ENCODE peak calls at places on chromosomes 12 and 14, in six cellular contexts. Y is CD8-positive, alpha-beta memory T cell; D is lower lobe of right lung; G is lung; A is IMR-90; J is spleen. R is an unnamed sample.

GRCh38 chr14:38405851-38406630 is 150.1 kb upstream of the CLEC14A start:
- DNase-seq in Y (no peak), D (no peak), G (no peak), A (peak; percentile 66), J (no peak), R (no peak)

GRCh38 chr12:49200882-49201594 is 12.2 kb upstream of the TUBA1A start:
- DNase-seq in Y (no peak), D (no peak), G (no peak), A (peak; percentile 89), J (no peak), R (no peak)

GRCh38 chr12:48002179-48002601 is 2.1 kb downstream of the COL2A1 start:
- DNase-seq in Y (no peak), D (no peak), G (no peak), A (no peak), J (no peak), R (no peak)

GRCh38 chr14:95471526-95472304 is 44.7 kb downstream of the SYNE3 start:
- DNase-seq in Y (no peak), D (no peak), G (no peak), A (no peak), J (no peak), R (no peak)

GRCh38 chr14:69845787-69846186 is 33.4 kb upstream of the SMOC1 start:
- DNase-seq in Y (no peak), D (no peak), G (no peak), A (peak; percentile 4), J (no peak), R (no peak)

GRCh38 chr12:51926064-51926632 is 18.8 kb downstream of the ACVRL1 start:
- DNase-seq in Y (no peak), D (no peak), G (no peak), A (no peak), J (no peak), R (no peak)

GRCh38 chr14:21520718-21521117 is 5.4 kb downstream of the SALL2 start:
- DNase-seq in Y (no peak), D (no peak), G (no peak), A (no peak), J (no peak), R (no peak)

GRCh38 chr12:124915249-124916236 is 1.1 kb upstream of the UBC start:
- DNase-seq in Y (no peak), D (peak; percentile 74), G (peak; percentile 60), A (peak; percentile 21), J (no peak), R (no peak)

GRCh38 chr12:119592232-119592631 is 1.3 kb upstream of the TMEM233 start:
- DNase-seq in Y (no peak), D (no peak), G (no peak), A (no peak), J (no peak), R (no peak)

GRCh38 chr12:110613771-110614684 is at the start of gene TCTN1:
- DNase-seq in Y (peak; percentile 97), D (peak; percentile 98), G (peak; percentile 97), A (peak; percentile 91), J (peak; percentile 100), R (peak; percentile 97)
- H3K27ac ChIP-seq in Y (peak within 1 kb of the TSS; percentile 83), D (peak within 1 kb of the TSS; percentile 77), G (peak within 1 kb of the TSS; percentile 87), A (peak within 1 kb of the TSS; percentile 56), J (peak within 1 kb of the TSS; percentile 88), R (peak within 1 kb of the TSS; percentile 67)

DNA sequence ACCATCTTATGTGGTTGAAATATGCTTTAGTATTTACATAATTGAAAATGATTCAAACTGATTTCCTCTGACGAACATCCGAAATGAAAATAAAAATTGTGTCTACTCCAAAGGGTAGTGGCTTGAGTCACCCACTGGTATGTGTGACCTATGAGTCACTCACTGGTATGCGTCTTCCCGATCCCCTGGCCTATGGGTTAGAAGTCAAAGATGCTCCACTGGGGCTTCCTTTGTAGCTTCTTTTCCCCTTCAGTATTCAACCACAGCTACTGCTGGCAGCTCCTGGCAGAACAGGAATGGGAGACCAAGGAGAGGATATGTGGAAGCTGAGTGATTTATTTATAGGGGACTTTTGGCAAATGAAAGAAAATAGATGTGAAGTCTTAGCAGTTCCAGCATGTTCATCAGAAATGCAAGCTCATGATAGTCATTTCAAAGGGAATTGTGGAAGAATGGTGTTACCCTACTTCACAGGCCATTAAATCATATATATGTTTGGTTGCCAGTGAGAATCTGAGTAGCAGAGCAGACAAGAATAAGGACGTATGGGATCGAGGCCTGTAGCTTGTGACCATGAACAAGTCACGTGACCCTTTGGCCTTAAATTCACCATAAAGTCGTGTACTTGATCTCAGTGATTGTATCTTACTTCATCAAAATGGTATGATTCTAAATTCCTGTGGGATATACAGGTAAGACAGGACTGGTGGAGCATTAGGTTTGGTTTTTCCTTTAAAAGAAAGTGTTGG is 108.3 kb downstream of the CRADD start:
- DNase-seq in Y (peak; percentile 61), D (no peak), G (peak; percentile 61), A (peak; percentile 97), J (no peak), R (no peak)
- H3K27ac ChIP-seq in Y (no peak overlapping the region), D (peak overlapping the region; percentile 78), G (peak overlapping the region; percentile 84), A (peak overlapping the region; percentile 90), J (peak overlapping the region; percentile 47), R (no peak overlapping the region)

DNA sequence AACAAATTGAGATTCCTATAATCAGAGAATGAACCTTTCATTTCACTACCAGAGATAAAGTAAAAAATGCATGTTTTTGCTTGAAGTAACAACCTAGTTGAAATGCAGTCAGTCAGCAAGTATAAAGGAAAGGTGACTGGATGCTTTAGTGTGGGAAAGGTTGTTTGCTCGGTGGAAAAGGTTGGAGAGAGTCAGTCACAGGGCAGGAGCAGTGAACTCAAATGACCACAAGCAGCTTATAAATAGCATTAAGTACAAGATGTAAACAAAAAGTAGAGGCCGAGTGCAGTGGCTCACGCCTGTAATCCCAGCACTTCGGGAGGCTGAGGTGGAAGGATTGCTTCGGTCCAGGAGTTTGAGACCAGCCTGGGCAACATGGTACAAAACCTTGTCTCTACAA is 98.1 kb upstream of the FGD4 start:
- DNase-seq in Y (no peak), D (no peak), G (no peak), A (peak; percentile 55), J (no peak), R (no peak)
- H3K27ac ChIP-seq in Y (no peak overlapping the region), D (no peak overlapping the region), G (no peak overlapping the region), A (no peak overlapping the region), J (no peak overlapping the region), R (no peak overlapping the region)

GRCh38 chr12:109870648-109871047 is 9.7 kb downstream of the GLTP start:
- DNase-seq in Y (no peak), D (no peak), G (no peak), A (peak; percentile 74), J (no peak), R (no peak)

GRCh38 chr12:109871678-109872314 is 8.5 kb downstream of the GLTP start:
- DNase-seq in Y (no peak), D (no peak), G (no peak), A (peak; percentile 23), J (no peak), R (no peak)

GRCh38 chr12:109864916-109865315 is 15.4 kb downstream of the GLTP start:
- DNase-seq in Y (no peak), D (no peak), G (no peak), A (no peak), J (no peak), R (no peak)

GRCh38 chr12:109863961-109864712 is 16.2 kb downstream of the GLTP start:
- DNase-seq in Y (no peak), D (no peak), G (peak; percentile 69), A (peak; percentile 63), J (no peak), R (no peak)

GRCh38 chr12:109868182-109869051 is 11.9 kb downstream of the GLTP start:
- DNase-seq in Y (no peak), D (no peak), G (no peak), A (no peak), J (no peak), R (no peak)
- H3K27ac ChIP-seq in Y (no peak overlapping the region), D (no peak overlapping the region), G (no peak overlapping the region), A (no peak overlapping the region), J (no peak overlapping the region), R (no peak overlapping the region)

GRCh38 chr12:116054280-116054679 is 223.2 kb downstream of the MED13L start:
- DNase-seq in Y (no peak), D (no peak), G (no peak), A (no peak), J (no peak), R (no peak)

GRCh38 chr12:116050266-116050665 is 227.2 kb downstream of the MED13L start:
- DNase-seq in Y (no peak), D (no peak), G (no peak), A (no peak), J (no peak), R (no peak)

GRCh38 chr12:116057356-116057755 is 220.1 kb downstream of the MED13L start:
- DNase-seq in Y (no peak), D (no peak), G (no peak), A (peak; percentile 26), J (no peak), R (no peak)

GRCh38 chr12:116055895-116056607 is 221.4 kb downstream of the MED13L start:
- DNase-seq in Y (no peak), D (no peak), G (no peak), A (no peak), J (no peak), R (no peak)

GRCh38 chr12:116053479-116054195 is 223.9 kb downstream of the MED13L start:
- DNase-seq in Y (no peak), D (no peak), G (peak; percentile 50), A (peak; percentile 81), J (no peak), R (no peak)
- H3K27ac ChIP-seq in Y (no peak overlapping the region), D (no peak overlapping the region), G (peak overlapping the region; percentile 24), A (no peak overlapping the region), J (no peak overlapping the region), R (no peak overlapping the region)

GRCh38 chr14:68389973-68390372 is 402.9 kb downstream of the ZFP36L1 start:
- DNase-seq in Y (no peak), D (no peak), G (no peak), A (no peak), J (no peak), R (no peak)

GRCh38 chr14:68393178-68393763 is 399.6 kb downstream of the ZFP36L1 start:
- DNase-seq in Y (no peak), D (no peak), G (no peak), A (no peak), J (no peak), R (no peak)

GRCh38 chr14:68390731-68391130 is 402.1 kb downstream of the ZFP36L1 start:
- DNase-seq in Y (no peak), D (no peak), G (no peak), A (no peak), J (no peak), R (no peak)

GRCh38 chr14:68392393-68393085 is 400.3 kb downstream of the ZFP36L1 start:
- DNase-seq in Y (no peak), D (peak; percentile 79), G (peak; percentile 55), A (no peak), J (peak; percentile 81), R (no peak)

GRCh38 chr14:68391292-68392014 is 401.4 kb downstream of the ZFP36L1 start:
- DNase-seq in Y (no peak), D (no peak), G (no peak), A (peak; percentile 79), J (no peak), R (no peak)
- H3K27ac ChIP-seq in Y (no peak overlapping the region), D (peak overlapping the region; percentile 69), G (no peak overlapping the region), A (no peak overlapping the region), J (no peak overlapping the region), R (no peak overlapping the region)

DNA sequence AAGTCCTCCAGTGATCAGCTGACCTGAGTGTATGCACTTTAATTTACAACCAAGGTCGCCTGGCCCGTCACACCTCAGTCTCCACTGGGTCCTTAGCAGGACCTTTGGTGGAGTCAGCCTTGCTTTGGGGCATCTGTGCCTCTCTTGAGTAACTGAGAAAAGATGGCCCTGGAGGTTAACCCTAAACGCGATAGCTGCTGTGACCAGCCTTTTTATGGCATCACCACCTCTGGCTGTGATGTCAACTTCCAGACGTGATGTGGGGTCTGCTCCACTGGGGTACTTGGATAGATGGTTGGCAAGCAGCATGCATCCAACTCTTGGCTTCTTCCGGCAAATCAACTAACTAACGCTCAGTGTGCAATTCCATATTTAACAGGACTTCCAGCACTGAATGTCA is 122.8 kb upstream of the RTL1 start:
- DNase-seq in Y (peak; percentile 13), D (no peak), G (no peak), A (no peak), J (peak; percentile 35), R (no peak)
- H3K27ac ChIP-seq in Y (no peak overlapping the region), D (no peak overlapping the region), G (no peak overlapping the region), A (no peak overlapping the region), J (no peak overlapping the region), R (no peak overlapping the region)

R was measured in WERI-Rb-1.